ENCODE peak calls at places on chromosome 22, in seven cellular contexts. One of them, this sample, is unnamed.

GRCh38 chr22:42300286-42301071 is 30.0 kb upstream of the TCF20 start:
- DNase-seq in lower lobe of right lung: no peak
- DNase-seq in breast epithelium: no peak
- DNase-seq in sigmoid colon: no peak
- DNase-seq in neural crest cell: no peak
- DNase-seq in HepG2: no peak
- DNase-seq in endothelial cell: no peak
- DNase-seq in this sample: peak; percentile 46

GRCh38 chr22:48055185-48055584 is 1292.7 kb downstream of the TBC1D22A start:
- DNase-seq in breast epithelium: no peak
- DNase-seq in sigmoid colon: no peak
- DNase-seq in lower lobe of right lung: no peak
- DNase-seq in endothelial cell: no peak
- DNase-seq in HepG2: no peak
- DNase-seq in neural crest cell: no peak
- DNase-seq in this sample: no peak

GRCh38 chr22:46593211-46593676 is 26.9 kb upstream of the GRAMD4 start:
- DNase-seq in sigmoid colon: peak; percentile 71
- DNase-seq in neural crest cell: no peak
- DNase-seq in endothelial cell: no peak
- DNase-seq in HepG2: no peak
- DNase-seq in lower lobe of right lung: peak; percentile 80
- DNase-seq in breast epithelium: no peak
- DNase-seq in this sample: peak; percentile 54

GRCh38 chr22:28246392-28246791 is 327.3 kb upstream of the PITPNB start:
- DNase-seq in HepG2: no peak
- DNase-seq in lower lobe of right lung: no peak
- DNase-seq in neural crest cell: no peak
- DNase-seq in breast epithelium: no peak
- DNase-seq in sigmoid colon: no peak
- DNase-seq in endothelial cell: no peak
- DNase-seq in this sample: no peak

GRCh38 chr22:19105867-19106802 is 16.1 kb downstream of the DGCR2 start:
- DNase-seq in breast epithelium: no peak
- DNase-seq in HepG2: no peak
- DNase-seq in endothelial cell: peak; percentile 26
- DNase-seq in sigmoid colon: peak; percentile 68
- DNase-seq in lower lobe of right lung: no peak
- DNase-seq in neural crest cell: no peak
- DNase-seq in this sample: no peak

GRCh38 chr22:19517919-19518567 is 6.2 kb downstream of the CLDN5 start:
- DNase-seq in endothelial cell: no peak
- DNase-seq in breast epithelium: no peak
- DNase-seq in neural crest cell: no peak
- DNase-seq in lower lobe of right lung: no peak
- DNase-seq in HepG2: no peak
- DNase-seq in sigmoid colon: no peak
- DNase-seq in this sample: no peak

GRCh38 chr22:46098525-46099475 is 51.5 kb upstream of the PPARA start:
- DNase-seq in lower lobe of right lung: no peak
- DNase-seq in neural crest cell: no peak
- DNase-seq in HepG2: no peak
- DNase-seq in breast epithelium: no peak
- DNase-seq in endothelial cell: no peak
- DNase-seq in sigmoid colon: no peak
- DNase-seq in this sample: no peak

GRCh38 chr22:27718186-27719032 is 83.1 kb downstream of the MN1 start:
- DNase-seq in lower lobe of right lung: peak; percentile 52
- DNase-seq in HepG2: peak; percentile 25
- DNase-seq in sigmoid colon: peak; percentile 92
- DNase-seq in endothelial cell: no peak
- DNase-seq in breast epithelium: peak; percentile 39
- DNase-seq in neural crest cell: no peak
- DNase-seq in this sample: no peak

GRCh38 chr22:35023692-35024363 is 42.1 kb upstream of the ISX start:
- DNase-seq in breast epithelium: peak; percentile 27
- DNase-seq in lower lobe of right lung: peak; percentile 76
- DNase-seq in endothelial cell: peak; percentile 85
- DNase-seq in sigmoid colon: no peak
- DNase-seq in neural crest cell: peak; percentile 92
- DNase-seq in HepG2: no peak
- DNase-seq in this sample: peak; percentile 58

GRCh38 chr22:49883294-49883640 is 29.6 kb downstream of the ZBED4 start:
- DNase-seq in endothelial cell: no peak
- DNase-seq in HepG2: no peak
- DNase-seq in sigmoid colon: no peak
- DNase-seq in lower lobe of right lung: no peak
- DNase-seq in neural crest cell: no peak
- DNase-seq in breast epithelium: no peak
- DNase-seq in this sample: no peak

GRCh38 chr22:37630839-37631435 is 8.5 kb upstream of the SH3BP1 start:
- DNase-seq in neural crest cell: no peak
- DNase-seq in endothelial cell: no peak
- DNase-seq in lower lobe of right lung: no peak
- DNase-seq in breast epithelium: no peak
- DNase-seq in HepG2: peak; percentile 59
- DNase-seq in sigmoid colon: peak; percentile 64
- DNase-seq in this sample: no peak

GRCh38 chr22:27863556-27863955 is 55.5 kb downstream of the PITPNB start:
- DNase-seq in breast epithelium: no peak
- DNase-seq in lower lobe of right lung: no peak
- DNase-seq in HepG2: no peak
- DNase-seq in sigmoid colon: no peak
- DNase-seq in neural crest cell: no peak
- DNase-seq in endothelial cell: no peak
- DNase-seq in this sample: no peak

GRCh38 chr22:41989246-41989645 is 9.3 kb upstream of the WBP2NL start:
- DNase-seq in HepG2: no peak
- DNase-seq in neural crest cell: no peak
- DNase-seq in breast epithelium: no peak
- DNase-seq in sigmoid colon: no peak
- DNase-seq in endothelial cell: no peak
- DNase-seq in lower lobe of right lung: no peak
- DNase-seq in this sample: no peak

GRCh38 chr22:19291218-19291579 is 320 bp downstream of the CLTCL1 start:
- DNase-seq in sigmoid colon: peak; percentile 73
- DNase-seq in neural crest cell: peak; percentile 29
- DNase-seq in lower lobe of right lung: peak; percentile 65
- DNase-seq in breast epithelium: no peak
- DNase-seq in HepG2: no peak
- DNase-seq in endothelial cell: peak; percentile 49
- DNase-seq in this sample: no peak

DNA sequence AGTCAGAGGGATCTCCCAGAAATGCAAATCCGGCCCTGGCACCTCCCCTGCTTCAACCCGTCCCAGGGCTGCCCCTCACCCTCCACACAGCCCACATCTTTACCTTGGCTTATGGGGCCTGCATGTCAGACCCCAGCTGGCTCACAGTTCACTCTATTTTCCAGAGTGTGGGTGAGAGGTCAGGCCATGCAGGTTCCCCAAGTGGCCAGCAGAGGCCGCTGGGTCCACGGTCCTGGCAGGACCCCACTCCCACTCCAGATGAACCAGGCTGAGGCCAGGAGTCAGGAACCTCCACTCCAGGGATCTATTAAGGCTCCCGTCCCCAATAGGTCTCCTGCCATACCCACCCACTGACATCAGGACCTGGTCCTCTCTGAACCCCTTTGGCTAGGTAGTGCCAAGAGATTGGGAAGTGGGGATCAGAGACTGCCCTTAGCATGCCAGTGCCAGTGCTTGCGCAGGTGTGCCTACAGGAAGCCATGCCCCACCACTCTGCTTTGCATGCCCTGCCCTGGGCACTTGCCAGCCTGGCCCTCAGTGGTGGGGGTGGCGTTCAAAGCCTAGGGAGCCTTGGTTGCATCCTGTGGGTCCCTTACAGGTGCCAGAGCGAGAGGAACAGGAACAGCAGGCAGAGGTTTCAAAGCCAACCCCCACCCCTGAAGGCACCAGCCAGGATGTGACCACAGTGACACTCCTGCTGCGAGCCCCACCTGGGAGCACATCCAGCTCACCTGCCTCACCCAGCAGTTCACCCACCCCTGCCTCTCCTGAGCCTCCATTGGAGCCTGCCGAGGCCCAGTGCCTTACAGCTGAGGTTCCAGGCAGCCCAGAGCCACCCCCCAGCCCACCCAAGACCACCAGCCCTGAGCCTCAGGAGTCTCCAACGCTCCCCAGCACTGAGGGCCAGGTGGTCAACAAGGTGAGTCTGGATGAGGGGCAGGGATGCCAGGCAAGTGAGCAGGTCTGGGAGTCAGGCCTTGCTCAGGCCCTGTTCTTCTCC is 8.3 kb downstream of the SMTN start:
- DNase-seq in endothelial cell: peak; percentile 51
- DNase-seq in breast epithelium: no peak
- DNase-seq in lower lobe of right lung: no peak
- DNase-seq in HepG2: no peak
- DNase-seq in neural crest cell: peak; percentile 58
- DNase-seq in sigmoid colon: peak; percentile 91
- DNase-seq in this sample: peak; percentile 36
- TF ChIP-seq CTCF in endothelial cell: peak; percentile 69
- TF ChIP-seq CTCF in breast epithelium: peak; percentile 61
- TF ChIP-seq CTCF in lower lobe of right lung: peak; percentile 77
- TF ChIP-seq CTCF in HepG2: peak; percentile 89
- TF ChIP-seq CTCF in neural crest cell: peak; percentile 73
- TF ChIP-seq CTCF in sigmoid colon: peak; percentile 83
- TF ChIP-seq CTCF in this sample: no peak

DNA sequence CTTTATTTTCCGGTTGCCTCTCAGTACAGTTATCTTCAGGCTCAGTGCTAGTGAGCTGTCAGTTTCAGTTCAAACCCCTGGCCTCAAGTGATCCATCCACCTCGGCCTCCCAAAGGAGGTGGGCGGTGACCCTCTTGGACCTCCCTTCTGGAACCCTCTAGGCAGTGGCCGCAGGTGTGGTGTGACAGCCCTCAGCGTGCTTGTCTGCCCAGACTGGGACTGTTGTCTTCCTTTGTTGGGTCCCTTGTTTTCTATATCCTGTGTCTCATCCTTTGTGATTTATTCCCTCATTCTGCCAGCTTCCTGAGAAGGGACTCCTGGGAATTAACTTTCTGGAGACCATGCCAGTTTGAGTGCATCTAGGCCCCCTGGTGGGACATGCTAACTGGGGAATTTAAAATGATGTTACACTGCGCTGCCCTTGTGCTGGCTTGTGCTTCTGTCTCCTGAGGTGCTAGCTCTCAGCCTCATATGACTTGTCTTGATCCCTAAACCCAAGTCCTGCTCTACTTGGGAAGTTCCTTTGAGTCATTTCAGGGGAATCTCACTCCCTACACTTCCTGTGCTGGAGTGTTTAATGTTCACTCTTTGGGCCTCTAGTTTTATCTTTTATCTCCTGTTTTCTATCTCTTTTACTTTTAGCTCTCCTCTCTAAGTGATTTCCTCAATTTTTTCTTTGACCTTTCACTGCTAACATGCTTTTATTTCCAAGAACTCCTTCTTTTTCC is 19.4 kb downstream of the MED15 start:
- DNase-seq in lower lobe of right lung: no peak
- DNase-seq in breast epithelium: no peak
- DNase-seq in sigmoid colon: no peak
- DNase-seq in HepG2: no peak
- DNase-seq in endothelial cell: no peak
- DNase-seq in neural crest cell: no peak
- DNase-seq in this sample: no peak
- TF ChIP-seq CTCF in lower lobe of right lung: no peak
- TF ChIP-seq CTCF in breast epithelium: no peak
- TF ChIP-seq CTCF in sigmoid colon: no peak
- TF ChIP-seq CTCF in HepG2: no peak
- TF ChIP-seq CTCF in endothelial cell: no peak
- TF ChIP-seq CTCF in neural crest cell: no peak
- TF ChIP-seq CTCF in this sample: no peak

GRCh38 chr22:24282401-24282800 is 11.8 kb downstream of the SPECC1L start:
- DNase-seq in endothelial cell: no peak
- DNase-seq in lower lobe of right lung: no peak
- DNase-seq in sigmoid colon: no peak
- DNase-seq in breast epithelium: no peak
- DNase-seq in HepG2: no peak
- DNase-seq in neural crest cell: no peak
- DNase-seq in this sample: no peak

GRCh38 chr22:24289781-24290181 is 19.1 kb downstream of the SPECC1L start:
- DNase-seq in lower lobe of right lung: no peak
- DNase-seq in breast epithelium: no peak
- DNase-seq in neural crest cell: no peak
- DNase-seq in endothelial cell: no peak
- DNase-seq in sigmoid colon: peak; percentile 65
- DNase-seq in HepG2: no peak
- DNase-seq in this sample: no peak

GRCh38 chr22:24289138-24289537 is 18.5 kb downstream of the SPECC1L start:
- DNase-seq in lower lobe of right lung: no peak
- DNase-seq in breast epithelium: no peak
- DNase-seq in sigmoid colon: no peak
- DNase-seq in HepG2: no peak
- DNase-seq in endothelial cell: no peak
- DNase-seq in neural crest cell: no peak
- DNase-seq in this sample: no peak

GRCh38 chr22:24285245-24285644 is 14.6 kb downstream of the SPECC1L start:
- DNase-seq in lower lobe of right lung: no peak
- DNase-seq in endothelial cell: no peak
- DNase-seq in HepG2: no peak
- DNase-seq in neural crest cell: no peak
- DNase-seq in breast epithelium: no peak
- DNase-seq in sigmoid colon: no peak
- DNase-seq in this sample: no peak

DNA sequence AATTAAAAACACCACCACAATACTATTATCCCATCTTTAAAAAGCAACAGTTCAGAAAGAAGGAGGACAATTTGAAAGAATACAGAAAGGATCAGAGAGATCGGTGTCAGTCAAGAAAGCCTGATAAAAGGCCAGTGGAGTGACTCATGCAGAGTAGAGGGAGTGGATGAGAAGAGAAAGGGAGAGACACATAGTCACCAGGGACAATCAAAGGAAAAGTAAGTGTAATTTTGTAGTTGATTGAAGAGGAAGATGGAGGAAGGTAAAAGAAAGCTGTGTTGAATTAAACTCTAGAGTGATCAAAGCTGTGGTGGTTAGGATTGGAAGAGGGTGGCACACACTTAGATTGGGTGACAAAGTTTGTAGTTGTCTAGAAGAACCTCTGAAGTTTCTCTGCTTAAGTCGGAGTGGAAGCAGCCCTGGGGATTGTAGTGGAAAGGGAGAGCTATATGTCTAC is 14.1 kb downstream of the SPECC1L start:
- DNase-seq in endothelial cell: no peak
- DNase-seq in HepG2: no peak
- DNase-seq in breast epithelium: no peak
- DNase-seq in neural crest cell: no peak
- DNase-seq in lower lobe of right lung: no peak
- DNase-seq in sigmoid colon: no peak
- DNase-seq in this sample: no peak
- TF ChIP-seq CTCF in endothelial cell: no peak
- TF ChIP-seq CTCF in HepG2: no peak
- TF ChIP-seq CTCF in breast epithelium: no peak
- TF ChIP-seq CTCF in neural crest cell: no peak
- TF ChIP-seq CTCF in lower lobe of right lung: no peak
- TF ChIP-seq CTCF in sigmoid colon: no peak
- TF ChIP-seq CTCF in this sample: no peak

DNA sequence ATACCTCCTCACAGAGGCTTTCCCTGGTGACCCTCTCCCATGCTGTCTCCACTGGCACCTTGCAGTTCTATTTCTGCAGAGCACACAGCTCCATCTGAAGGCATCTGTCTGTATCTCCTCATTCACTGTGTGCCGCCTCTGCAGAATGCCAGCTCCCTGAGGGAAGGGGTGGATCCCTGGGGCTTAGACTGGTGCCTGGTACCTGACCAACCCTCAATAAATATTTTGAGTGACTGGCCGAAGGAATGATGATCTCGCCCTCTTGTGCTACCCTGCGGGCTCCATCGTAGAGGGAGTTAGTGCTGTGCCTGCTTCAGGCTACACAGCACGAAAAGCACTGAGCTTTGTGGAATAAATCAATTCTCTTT is 1.6 kb downstream of the CBX7 start:
- DNase-seq in sigmoid colon: peak; percentile 62
- DNase-seq in neural crest cell: no peak
- DNase-seq in endothelial cell: no peak
- DNase-seq in lower lobe of right lung: no peak
- DNase-seq in breast epithelium: no peak
- DNase-seq in HepG2: no peak
- DNase-seq in this sample: no peak
- TF ChIP-seq CTCF in sigmoid colon: no peak
- TF ChIP-seq CTCF in neural crest cell: no peak
- TF ChIP-seq CTCF in endothelial cell: no peak
- TF ChIP-seq CTCF in lower lobe of right lung: no peak
- TF ChIP-seq CTCF in breast epithelium: no peak
- TF ChIP-seq CTCF in HepG2: no peak
- TF ChIP-seq CTCF in this sample: no peak

This sample was measured in activated B cell treated with CpG ODN at 0.5 μM for 24 hours.